ENCODE peak calls at places on chromosomes 16 and 17, in five cellular contexts. X, H, P, K and S are unnamed samples.

GRCh38 chr16:53518550-53519416 is 15.8 kb upstream of the AKTIP start:
- DNase-seq in X (no peak), H (peak), P (no peak), K (peak), S (no peak)

GRCh38 chr16:54077412-54077821 is 209.2 kb downstream of the IRX3 start:
- DNase-seq in X (no peak), H (no peak), P (no peak), K (no peak), S (no peak)

GRCh38 chr17:2691069-2691871 is 20.3 kb downstream of the CLUH start:
- DNase-seq in X (no peak), H (no peak), P (no peak), K (no peak), S (peak)

GRCh38 chr17:68564415-68565111 is 36.6 kb downstream of the FAM20A start:
- DNase-seq in X (no peak), H (no peak), P (no peak), K (no peak), S (no peak)

GRCh38 chr17:32964541-32964940 is 27.1 kb upstream of the SPACA3 start:
- DNase-seq in X (no peak), H (no peak), P (no peak), K (no peak), S (no peak)

GRCh38 chr16:88883117-88883895 is 16.8 kb upstream of the PABPN1L start:
- DNase-seq in X (no peak), H (no peak), P (no peak), K (no peak), S (no peak)

GRCh38 chr16:57798953-57799618 is 3.2 kb downstream of the KIFC3 start:
- DNase-seq in X (peak), H (no peak), P (peak), K (no peak), S (peak)

GRCh38 chr16:48136547-48137360 is 19.0 kb downstream of the ABCC12 start:
- DNase-seq in X (no peak), H (no peak), P (no peak), K (no peak), S (no peak)

GRCh38 chr17:9370464-9370863 is 205.2 kb downstream of the STX8 start:
- DNase-seq in X (no peak), H (no peak), P (no peak), K (no peak), S (no peak)

GRCh38 chr17:4900231-4901107 is 1.1 kb downstream of the C17orf107 start:
- DNase-seq in X (no peak), H (peak), P (peak), K (peak), S (peak)

GRCh38 chr17:44361292-44362055 is 2.2 kb downstream of the FAM171A2 start:
- DNase-seq in X (no peak), H (no peak), P (no peak), K (no peak), S (no peak)

GRCh38 chr16:78364501-78364900 is 265.0 kb downstream of the WWOX start:
- DNase-seq in X (no peak), H (no peak), P (no peak), K (no peak), S (no peak)

GRCh38 chr16:10013364-10013763 is 168.9 kb downstream of the GRIN2A start:
- DNase-seq in X (no peak), H (no peak), P (no peak), K (no peak), S (no peak)

GRCh38 chr17:17304521-17304985 is 1.4 kb downstream of the NT5M start:
- DNase-seq in X (no peak), H (no peak), P (no peak), K (no peak), S (no peak)

GRCh38 chr17:4877089-4877488 is 22.2 kb upstream of the C17orf107 start:
- DNase-seq in X (no peak), H (no peak), P (no peak), K (no peak), S (no peak)

GRCh38 chr17:39757931-39758873 is 20.5 kb downstream of the GRB7 start:
- DNase-seq in X (no peak), H (peak), P (no peak), K (peak), S (no peak)

GRCh38 chr17:76983075-76983411 is 114.8 kb downstream of the MGAT5B start:
- DNase-seq in X (no peak), H (no peak), P (peak), K (no peak), S (peak)